ENCODE peak calls at places on chromosomes 12 and 14, in eight cellular contexts. S, W, B, G, E, C, L and V are unnamed samples.

GRCh38 chr12:41476499-41476898 is 288.4 kb downstream of the PDZRN4 start:
- DNase-seq in S (no peak), W (no peak), B (no peak), G (no peak), E (no peak), C (no peak), L (no peak), V (peak)

GRCh38 chr12:27068863-27069262 is 13.5 kb downstream of the C12orf71 start:
- DNase-seq in S (no peak), W (no peak), B (no peak), G (no peak), E (no peak), C (no peak), L (no peak), V (no peak)

GRCh38 chr12:75744607-75745256 is 233.3 kb upstream of the KRR1 start:
- DNase-seq in S (no peak), W (no peak), B (no peak), G (no peak), E (no peak), C (no peak), L (no peak), V (no peak)

GRCh38 chr12:119528241-119528640 is 65.3 kb upstream of the TMEM233 start:
- DNase-seq in S (no peak), W (no peak), B (no peak), G (no peak), E (no peak), C (no peak), L (peak), V (no peak)

GRCh38 chr14:92693998-92694780 is 54.2 kb downstream of the LGMN start:
- DNase-seq in S (peak), W (no peak), B (no peak), G (no peak), E (no peak), C (no peak), L (peak), V (peak)

GRCh38 chr12:6689000-6689882 is at the start of gene ZNF384:
- DNase-seq in S (peak), W (peak), B (peak), G (peak), E (peak), C (peak), L (peak), V (peak)

GRCh38 chr12:111842556-111843396 is 748 bp downstream of the MAPKAPK5 start:
- DNase-seq in S (peak), W (no peak), B (no peak), G (peak), E (no peak), C (no peak), L (peak), V (no peak)

GRCh38 chr12:12367096-12367998 is 10.5 kb downstream of the BORCS5 start:
- DNase-seq in S (no peak), W (no peak), B (no peak), G (no peak), E (no peak), C (no peak), L (no peak), V (no peak)

GRCh38 chr14:76976623-76977005 is 51.9 kb downstream of the IRF2BPL start:
- DNase-seq in S (no peak), W (no peak), B (no peak), G (no peak), E (no peak), C (no peak), L (no peak), V (no peak)

GRCh38 chr12:104414581-104415305 is 42.0 kb upstream of the CHST11 start:
- DNase-seq in S (no peak), W (no peak), B (no peak), G (no peak), E (no peak), C (no peak), L (no peak), V (no peak)

GRCh38 chr12:51683763-51684357 is 92.8 kb downstream of the SCN8A start:
- DNase-seq in S (peak), W (no peak), B (peak), G (no peak), E (peak), C (no peak), L (no peak), V (no peak)

GRCh38 chr12:44581642-44582242 is 294.4 kb downstream of the NELL2 start:
- DNase-seq in S (no peak), W (no peak), B (no peak), G (no peak), E (no peak), C (no peak), L (no peak), V (no peak)

GRCh38 chr12:42213023-42213422 is 25.0 kb downstream of the YAF2 start:
- DNase-seq in S (no peak), W (no peak), B (no peak), G (no peak), E (no peak), C (no peak), L (peak), V (peak)

GRCh38 chr14:61543946-61544345 is 151.4 kb upstream of the HIF1A start:
- DNase-seq in S (no peak), W (no peak), B (no peak), G (peak), E (no peak), C (no peak), L (no peak), V (no peak)

GRCh38 chr14:92916201-92916600 is 6.7 kb upstream of the CHGA start:
- DNase-seq in S (no peak), W (no peak), B (no peak), G (no peak), E (no peak), C (no peak), L (no peak), V (no peak)

GRCh38 chr14:74919421-74920165 is 3.5 kb downstream of the RPS6KL1 start:
- DNase-seq in S (peak), W (no peak), B (no peak), G (no peak), E (no peak), C (no peak), L (no peak), V (no peak)

GRCh38 chr12:106646472-106646871 is 63.7 kb downstream of the RFX4 start:
- DNase-seq in S (no peak), W (no peak), B (no peak), G (no peak), E (no peak), C (no peak), L (no peak), V (no peak)

GRCh38 chr14:105187935-105188524 is 6.9 kb upstream of the NUDT14 start:
- DNase-seq in S (no peak), W (no peak), B (peak), G (no peak), E (no peak), C (no peak), L (no peak), V (no peak)

GRCh38 chr12:30764251-30764650 is 9.5 kb upstream of the CAPRIN2 start:
- DNase-seq in S (no peak), W (no peak), B (no peak), G (no peak), E (no peak), C (no peak), L (no peak), V (peak)

GRCh38 chr12:52579468-52580450 is 6.1 kb upstream of the KRT74 start:
- DNase-seq in S (no peak), W (no peak), B (no peak), G (no peak), E (no peak), C (no peak), L (no peak), V (no peak)

GRCh38 chr12:6285063-6285477 is 25.4 kb upstream of the PLEKHG6 start:
- DNase-seq in S (peak), W (peak), B (peak), G (peak), E (no peak), C (peak), L (peak), V (peak)